ENCODE peak calls at places on chromosomes 16 and 17, in four cellular contexts. E is epithelial cell of esophagus, P is left ventricle myocardium inferior, L is T-helper 17 cell. K is an unnamed sample.

GRCh38 chr16:66741131-66741900 is 10.1 kb downstream of the DYNC1LI2 start:
- DNase-seq in L (no peak), E (peak; percentile 79), P (peak; percentile 88), K (peak; percentile 93)

GRCh38 chr17:76519667-76520066 is 17.8 kb downstream of the CYGB start:
- DNase-seq in P (no peak), E (no peak), L (no peak), K (no peak)

GRCh38 chr16:11251525-11252481 is 4.2 kb downstream of the SOCS1 start:
- DNase-seq in P (no peak), E (peak; percentile 39), L (peak; percentile 60), K (no peak)

GRCh38 chr16:51151951-51152663 is 1.0 kb upstream of the SALL1 start:
- DNase-seq in E (no peak), P (no peak), L (no peak), K (no peak)

GRCh38 chr17:31572341-31572740 is 180.9 kb downstream of the RAB11FIP4 start:
- DNase-seq in E (no peak), L (no peak), P (no peak), K (no peak)

GRCh38 chr17:29588561-29589411 is 662 bp downstream of the GIT1 start:
- DNase-seq in P (no peak), E (no peak), L (no peak), K (no peak)

GRCh38 chr16:17964196-17964595 is 372.3 kb downstream of the NPIPA8 start:
- DNase-seq in E (no peak), L (no peak), P (no peak), K (no peak)

GRCh38 chr16:71722801-71723536 is 1.5 kb downstream of the PHLPP2 start:
- DNase-seq in E (peak; percentile 79), L (peak; percentile 63), P (peak; percentile 70), K (no peak)

GRCh38 chr17:12667299-12667958 is 1.7 kb downstream of the MYOCD start:
- DNase-seq in L (no peak), E (peak; percentile 57), P (no peak), K (no peak)

GRCh38 chr17:60579551-60579950 is 20.4 kb upstream of the PPM1D start:
- DNase-seq in E (no peak), P (no peak), L (no peak), K (no peak)

GRCh38 chr17:17376362-17376761 is 73.2 kb downstream of the NT5M start:
- DNase-seq in E (no peak), L (no peak), P (no peak), K (peak; percentile 6)

GRCh38 chr16:10871157-10871991 is 5.6 kb upstream of the CIITA start:
- DNase-seq in L (no peak), E (peak; percentile 85), P (no peak), K (peak; percentile 85)

GRCh38 chr17:50221500-50222480 is 20.4 kb upstream of the COL1A1 start:
- DNase-seq in P (no peak), E (peak; percentile 90), L (no peak), K (peak; percentile 88)

GRCh38 chr17:27665549-27665948 is 34.6 kb downstream of the LGALS9 start:
- DNase-seq in L (no peak), P (no peak), E (no peak), K (no peak)

GRCh38 chr16:72561-73537 is at the start of gene RHBDF1:
- DNase-seq in E (peak; percentile 68), L (no peak), P (peak; percentile 69), K (no peak)

GRCh38 chr17:66842959-66843358 is 8.0 kb downstream of the CACNG5 start:
- DNase-seq in E (no peak), P (no peak), L (no peak), K (peak; percentile 25)

GRCh38 chr17:73013816-73014663 is 78.4 kb downstream of the SLC39A11 start:
- DNase-seq in L (no peak), E (no peak), P (no peak), K (no peak)

GRCh38 chr16:85027968-85028637 is 508 bp downstream of the KIAA0513 start:
- DNase-seq in P (no peak), E (no peak), L (no peak), K (no peak)

GRCh38 chr17:80743181-80743771 is 198.6 kb downstream of the RPTOR start:
- DNase-seq in P (no peak), E (no peak), L (no peak), K (peak; percentile 63)

GRCh38 chr17:61967729-61968128 is 39.9 kb upstream of the INTS2 start:
- DNase-seq in L (no peak), P (no peak), E (no peak), K (no peak)

GRCh38 chr17:80442305-80442659 is 27.3 kb downstream of the ENDOV start:
- DNase-seq in P (no peak), L (no peak), E (no peak), K (no peak)

GRCh38 chr16:84687715-84688114 is 12.1 kb upstream of the USP10 start:
- DNase-seq in L (no peak), E (peak; percentile 92), P (no peak), K (no peak)

GRCh38 chr16:57013268-57013667 is 23.9 kb downstream of the NLRC5 start:
- DNase-seq in E (peak; percentile 46), P (no peak), L (no peak), K (no peak)

GRCh38 chr17:80476877-80477646 is 655 bp upstream of the NPTX1 start:
- DNase-seq in P (no peak), L (no peak), E (no peak), K (no peak)

GRCh38 chr16:27470567-27471431 is 68.8 kb downstream of the IL21R start:
- DNase-seq in P (no peak), L (no peak), E (no peak), K (peak; percentile 84)

GRCh38 chr17:30376621-30377452 is 1.9 kb upstream of the CPD start:
- DNase-seq in P (peak; percentile 49), E (peak; percentile 63), L (no peak), K (no peak)

GRCh38 chr17:66952031-66952524 is 12.4 kb upstream of the CACNG4 start:
- DNase-seq in P (no peak), E (peak; percentile 99), L (no peak), K (no peak)

GRCh38 chr17:44501866-44502265 is 1.3 kb downstream of the GPATCH8 start:
- DNase-seq in P (no peak), E (no peak), L (no peak), K (no peak)

GRCh38 chr17:27760069-27760885 is 40.1 kb downstream of the NOS2 start:
- DNase-seq in P (peak; percentile 70), L (peak; percentile 52), E (peak; percentile 43), K (peak; percentile 93)

GRCh38 chr16:56965149-56965938 is 3.6 kb downstream of the CETP start:
- DNase-seq in E (no peak), P (no peak), L (no peak), K (peak; percentile 76)

GRCh38 chr16:22671301-22672076 is 142.5 kb upstream of the HS3ST2 start:
- DNase-seq in L (no peak), P (no peak), E (no peak), K (no peak)